ENCODE peak calls at places on chromosomes 1 and 21, in seven cellular contexts. One of them, this sample, is unnamed.

GRCh38 chr1:228927947-228928898 is 192.9 kb downstream of the RHOU start:
- DNase-seq in IMR-90: no peak
- DNase-seq in body of pancreas: no peak
- DNase-seq in mucosa of descending colon: no peak
- DNase-seq in A673: no peak
- DNase-seq in adrenal gland: no peak
- DNase-seq in OCI-LY7: no peak
- DNase-seq in this sample: no peak

GRCh38 chr1:180360333-180361075 is 130.4 kb downstream of the LHX4 start:
- DNase-seq in IMR-90: peak; percentile 72
- DNase-seq in body of pancreas: no peak
- DNase-seq in mucosa of descending colon: no peak
- DNase-seq in A673: no peak
- DNase-seq in adrenal gland: no peak
- DNase-seq in OCI-LY7: no peak
- DNase-seq in this sample: no peak

GRCh38 chr1:201025571-201026002 is 2.1 kb upstream of the KIF21B start:
- DNase-seq in IMR-90: peak; percentile 79
- DNase-seq in body of pancreas: no peak
- DNase-seq in mucosa of descending colon: no peak
- DNase-seq in A673: no peak
- DNase-seq in adrenal gland: no peak
- DNase-seq in OCI-LY7: peak; percentile 43
- DNase-seq in this sample: no peak

GRCh38 chr1:240577095-240577494 is 34.9 kb downstream of the GREM2 start:
- DNase-seq in IMR-90: no peak
- DNase-seq in body of pancreas: no peak
- DNase-seq in mucosa of descending colon: no peak
- DNase-seq in A673: no peak
- DNase-seq in adrenal gland: no peak
- DNase-seq in OCI-LY7: no peak
- DNase-seq in this sample: no peak

GRCh38 chr1:6623269-6623965 is 1.3 kb upstream of the THAP3 start:
- DNase-seq in IMR-90: no peak
- DNase-seq in body of pancreas: no peak
- DNase-seq in mucosa of descending colon: no peak
- DNase-seq in A673: no peak
- DNase-seq in adrenal gland: peak; percentile 83
- DNase-seq in OCI-LY7: no peak
- DNase-seq in this sample: no peak

GRCh38 chr1:226627924-226628623 is 79.5 kb downstream of the STUM start:
- DNase-seq in IMR-90: no peak
- DNase-seq in body of pancreas: no peak
- DNase-seq in mucosa of descending colon: peak; percentile 16
- DNase-seq in A673: no peak
- DNase-seq in adrenal gland: no peak
- DNase-seq in OCI-LY7: no peak
- DNase-seq in this sample: no peak

GRCh38 chr1:39491146-39491921 is at the start of gene BMP8A:
- DNase-seq in IMR-90: no peak
- DNase-seq in body of pancreas: peak; percentile 86
- DNase-seq in mucosa of descending colon: peak; percentile 85
- DNase-seq in A673: peak; percentile 70
- DNase-seq in adrenal gland: no peak
- DNase-seq in OCI-LY7: peak; percentile 72
- DNase-seq in this sample: no peak

GRCh38 chr1:186531561-186532165 is 70.7 kb upstream of the PDC start:
- DNase-seq in IMR-90: peak; percentile 65
- DNase-seq in body of pancreas: no peak
- DNase-seq in mucosa of descending colon: no peak
- DNase-seq in A673: no peak
- DNase-seq in adrenal gland: no peak
- DNase-seq in OCI-LY7: no peak
- DNase-seq in this sample: no peak

DNA sequence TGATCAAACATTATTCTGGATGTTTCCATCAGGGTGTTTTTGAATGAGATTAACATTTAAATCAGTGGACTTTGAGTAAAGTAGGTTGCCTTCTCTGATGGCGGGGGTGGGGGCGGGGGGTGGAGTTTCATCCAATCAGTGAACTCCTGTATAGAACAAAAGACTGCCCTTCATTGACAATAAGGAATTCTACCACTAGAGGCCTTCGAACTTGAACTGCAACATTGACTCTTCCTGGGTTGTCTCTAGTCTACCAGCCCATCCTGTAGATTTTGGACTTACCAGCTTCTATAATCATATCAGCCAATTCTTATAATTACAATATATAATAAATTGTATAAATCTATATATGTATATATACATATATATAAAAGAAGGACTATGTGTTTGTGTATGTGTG is 520.4 kb upstream of the CXADR start:
- DNase-seq in IMR-90: no peak
- DNase-seq in body of pancreas: no peak
- DNase-seq in mucosa of descending colon: no peak
- DNase-seq in A673: no peak
- DNase-seq in adrenal gland: no peak
- DNase-seq in OCI-LY7: no peak
- DNase-seq in this sample: no peak
- TF ChIP-seq CTCF in IMR-90: no peak
- TF ChIP-seq CTCF in body of pancreas: no peak
- TF ChIP-seq CTCF in mucosa of descending colon: no peak
- TF ChIP-seq CTCF in A673: no peak
- TF ChIP-seq CTCF in adrenal gland: no peak
- TF ChIP-seq CTCF in OCI-LY7: peak; percentile 16
- TF ChIP-seq CTCF in this sample: no peak

GRCh38 chr1:109924316-109924715 is 13.7 kb downstream of the CSF1 start:
- DNase-seq in IMR-90: no peak
- DNase-seq in body of pancreas: no peak
- DNase-seq in mucosa of descending colon: no peak
- DNase-seq in A673: no peak
- DNase-seq in adrenal gland: no peak
- DNase-seq in OCI-LY7: no peak
- DNase-seq in this sample: no peak
- H3K36me3 ChIP-seq in IMR-90: peaks cover 92% of the 10 kb centered on the region
- H3K36me3 ChIP-seq in body of pancreas: peaks cover 6% of the 10 kb centered on the region
- H3K36me3 ChIP-seq in mucosa of descending colon: no peaks in the 10 kb centered on the region
- H3K36me3 ChIP-seq in A673: no peaks in the 10 kb centered on the region
- H3K36me3 ChIP-seq in adrenal gland: no peaks in the 10 kb centered on the region
- H3K36me3 ChIP-seq in OCI-LY7: no peaks in the 10 kb centered on the region
- H3K36me3 ChIP-seq in this sample: peaks cover 78% of the 10 kb centered on the region

GRCh38 chr1:153922076-153922837 is 515 bp downstream of the GATAD2B start:
- DNase-seq in IMR-90: no peak
- DNase-seq in body of pancreas: no peak
- DNase-seq in mucosa of descending colon: no peak
- DNase-seq in A673: peak; percentile 78
- DNase-seq in adrenal gland: peak; percentile 60
- DNase-seq in OCI-LY7: peak; percentile 88
- DNase-seq in this sample: peak; percentile 7
- TF ChIP-seq CTCF in IMR-90: no peak
- TF ChIP-seq CTCF in body of pancreas: no peak
- TF ChIP-seq CTCF in mucosa of descending colon: no peak
- TF ChIP-seq CTCF in A673: peak; percentile 24
- TF ChIP-seq CTCF in adrenal gland: no peak
- TF ChIP-seq CTCF in OCI-LY7: peak; percentile 28
- TF ChIP-seq CTCF in this sample: no peak

GRCh38 chr1:169844941-169845608 is 48.6 kb downstream of the SCYL3 start:
- DNase-seq in IMR-90: peak; percentile 22
- DNase-seq in body of pancreas: no peak
- DNase-seq in mucosa of descending colon: no peak
- DNase-seq in A673: no peak
- DNase-seq in adrenal gland: no peak
- DNase-seq in OCI-LY7: no peak
- DNase-seq in this sample: no peak
- H3K36me3 ChIP-seq in IMR-90: peaks cover 6% of the 10 kb centered on the region
- H3K36me3 ChIP-seq in body of pancreas: peaks cover 2% of the 10 kb centered on the region
- H3K36me3 ChIP-seq in mucosa of descending colon: no peaks in the 10 kb centered on the region
- H3K36me3 ChIP-seq in A673: peaks cover 52% of the 10 kb centered on the region
- H3K36me3 ChIP-seq in adrenal gland: no peaks in the 10 kb centered on the region
- H3K36me3 ChIP-seq in OCI-LY7: peaks cover 99% of the 10 kb centered on the region
- H3K36me3 ChIP-seq in this sample: peaks cover 37% of the 10 kb centered on the region

GRCh38 chr1:162166934-162167615 is 97.6 kb downstream of the NOS1AP start:
- DNase-seq in IMR-90: no peak
- DNase-seq in body of pancreas: no peak
- DNase-seq in mucosa of descending colon: no peak
- DNase-seq in A673: peak; percentile 86
- DNase-seq in adrenal gland: no peak
- DNase-seq in OCI-LY7: no peak
- DNase-seq in this sample: peak; percentile 73
- TF ChIP-seq CTCF in IMR-90: no peak
- TF ChIP-seq CTCF in body of pancreas: no peak
- TF ChIP-seq CTCF in mucosa of descending colon: no peak
- TF ChIP-seq CTCF in A673: no peak
- TF ChIP-seq CTCF in adrenal gland: no peak
- TF ChIP-seq CTCF in OCI-LY7: no peak
- TF ChIP-seq CTCF in this sample: no peak

GRCh38 chr1:42756956-42757891 is 9.6 kb downstream of the P3H1 start:
- DNase-seq in IMR-90: peak; percentile 72
- DNase-seq in body of pancreas: peak; percentile 21
- DNase-seq in mucosa of descending colon: no peak
- DNase-seq in A673: peak; percentile 83
- DNase-seq in adrenal gland: no peak
- DNase-seq in OCI-LY7: peak; percentile 77
- DNase-seq in this sample: no peak
- H3K36me3 ChIP-seq in IMR-90: peaks cover 59% of the 10 kb centered on the region
- H3K36me3 ChIP-seq in body of pancreas: peaks cover 12% of the 10 kb centered on the region
- H3K36me3 ChIP-seq in mucosa of descending colon: no peaks in the 10 kb centered on the region
- H3K36me3 ChIP-seq in A673: peaks cover 73% of the 10 kb centered on the region
- H3K36me3 ChIP-seq in adrenal gland: no peaks in the 10 kb centered on the region
- H3K36me3 ChIP-seq in OCI-LY7: peaks cover 83% of the 10 kb centered on the region
- H3K36me3 ChIP-seq in this sample: peaks cover 4% of the 10 kb centered on the region

DNA sequence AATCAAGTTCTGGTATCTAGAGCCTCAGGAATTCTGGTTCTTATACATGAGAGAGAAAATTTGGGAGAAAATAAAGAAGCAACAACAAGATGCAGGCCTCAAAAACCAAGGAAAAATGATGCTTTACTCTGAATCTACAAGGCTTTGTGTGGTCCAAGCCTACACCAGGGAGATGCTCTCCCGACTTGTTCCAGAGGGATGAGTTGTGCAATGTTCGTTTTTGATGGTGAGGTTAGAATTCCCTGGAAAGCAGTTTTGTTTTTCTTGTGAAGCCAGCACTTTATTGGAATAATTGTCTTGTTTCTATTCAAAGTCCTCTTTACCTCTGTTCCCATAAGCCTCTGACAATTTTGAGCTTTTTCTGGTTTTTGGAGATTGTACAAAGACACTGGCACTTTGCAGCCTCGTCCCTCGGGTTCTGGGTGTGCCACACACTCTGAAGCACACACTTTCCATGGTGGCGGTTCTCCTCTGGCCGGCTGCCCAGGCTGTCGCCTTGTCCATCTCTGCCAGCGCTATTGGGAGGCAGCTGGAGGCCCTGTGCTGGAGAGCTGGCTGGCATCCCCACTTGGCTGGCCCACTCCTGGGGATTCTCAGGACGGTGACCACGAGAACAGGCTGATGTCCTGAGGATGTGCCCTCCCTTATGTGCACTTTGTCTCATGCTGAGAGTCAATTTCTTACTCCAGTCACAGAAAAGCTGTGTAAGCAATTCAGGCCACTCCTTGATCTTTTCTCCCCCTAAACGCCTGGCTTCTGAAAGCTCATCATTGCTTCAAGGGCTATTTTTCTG is 70.2 kb downstream of the EDEM3 start:
- DNase-seq in IMR-90: no peak
- DNase-seq in body of pancreas: peak; percentile 28
- DNase-seq in mucosa of descending colon: peak; percentile 30
- DNase-seq in A673: no peak
- DNase-seq in adrenal gland: no peak
- DNase-seq in OCI-LY7: no peak
- DNase-seq in this sample: no peak
- TF ChIP-seq CTCF in IMR-90: no peak
- TF ChIP-seq CTCF in body of pancreas: no peak
- TF ChIP-seq CTCF in mucosa of descending colon: no peak
- TF ChIP-seq CTCF in A673: no peak
- TF ChIP-seq CTCF in adrenal gland: no peak
- TF ChIP-seq CTCF in OCI-LY7: no peak
- TF ChIP-seq CTCF in this sample: no peak

This sample was measured in PC-9.